ENCODE peak calls at places on chromosomes 7 and 10, in six cellular contexts. T is GM23248, Q is GM23338, K is neural progenitor cell, H is OCI-LY7, B is HCT116. W is an unnamed sample.

GRCh38 chr7:95132500-95132899 is 191.8 kb downstream of the PON1 start:
- DNase-seq in T (no peak), Q (no peak), K (no peak), H (no peak), B (no peak), W (no peak)

GRCh38 chr7:29019275-29019820 is 61.2 kb upstream of the TRIL start:
- DNase-seq in T (peak; percentile 40), Q (no peak), K (no peak), H (no peak), B (no peak), W (no peak)

GRCh38 chr7:121941836-121942235 is 68.9 kb downstream of the PTPRZ1 start:
- DNase-seq in T (no peak), Q (no peak), K (no peak), H (no peak), B (no peak), W (no peak)

GRCh38 chr10:101897633-101898032 is 54.0 kb upstream of the KCNIP2 start:
- DNase-seq in T (peak; percentile 30), Q (no peak), K (no peak), H (no peak), B (no peak), W (peak; percentile 34)

GRCh38 chr10:79274279-79275104 is 72.8 kb upstream of the PPIF start:
- DNase-seq in T (peak; percentile 86), Q (no peak), K (no peak), H (no peak), B (no peak), W (peak; percentile 42)

GRCh38 chr7:47438411-47439029 is 143.4 kb downstream of the TNS3 start:
- DNase-seq in T (no peak), Q (no peak), K (no peak), H (no peak), B (no peak), W (no peak)

GRCh38 chr10:118373786-118374185 is 31.7 kb upstream of the FAM204A start:
- DNase-seq in T (peak; percentile 78), Q (no peak), K (no peak), H (no peak), B (no peak), W (no peak)

GRCh38 chr10:133166828-133167692 is 7.0 kb downstream of the KNDC1 start:
- DNase-seq in T (no peak), Q (no peak), K (no peak), H (no peak), B (no peak), W (no peak)

GRCh38 chr10:87847550-87847949 is 15.8 kb downstream of the KLLN start:
- DNase-seq in T (peak; percentile 79), Q (no peak), K (no peak), H (no peak), B (no peak), W (no peak)

GRCh38 chr7:73742753-73743641 is 4.4 kb upstream of the ABHD11 start:
- DNase-seq in T (no peak), Q (peak; percentile 98), K (peak; percentile 96), H (peak; percentile 88), B (peak; percentile 96), W (peak; percentile 96)

GRCh38 chr10:9211228-9211627 is 1156.7 kb downstream of the GATA3 start:
- DNase-seq in T (peak; percentile 25), Q (peak; percentile 56), K (peak; percentile 4), H (no peak), B (no peak), W (no peak)

GRCh38 chr7:94420321-94420720 is 25.6 kb downstream of the COL1A2 start:
- DNase-seq in T (peak; percentile 46), Q (no peak), K (no peak), H (no peak), B (no peak), W (no peak)

GRCh38 chr7:90409667-90410066 is 6.4 kb downstream of the CLDN12 start:
- DNase-seq in T (no peak), Q (no peak), K (no peak), H (no peak), B (no peak), W (peak; percentile 18)

GRCh38 chr10:124179308-124180043 is 86.1 kb upstream of the CHST15 start:
- DNase-seq in T (no peak), Q (no peak), K (no peak), H (no peak), B (no peak), W (no peak)

GRCh38 chr10:124182088-124182541 is 88.7 kb upstream of the CHST15 start:
- DNase-seq in T (no peak), Q (no peak), K (no peak), H (no peak), B (no peak), W (no peak)

GRCh38 chr10:124181656-124182055 is 88.3 kb upstream of the CHST15 start:
- DNase-seq in T (no peak), Q (no peak), K (no peak), H (no peak), B (no peak), W (no peak)

GRCh38 chr10:124180044-124180745 is 86.8 kb upstream of the CHST15 start:
- DNase-seq in T (no peak), Q (no peak), K (no peak), H (no peak), B (no peak), W (no peak)

DNA sequence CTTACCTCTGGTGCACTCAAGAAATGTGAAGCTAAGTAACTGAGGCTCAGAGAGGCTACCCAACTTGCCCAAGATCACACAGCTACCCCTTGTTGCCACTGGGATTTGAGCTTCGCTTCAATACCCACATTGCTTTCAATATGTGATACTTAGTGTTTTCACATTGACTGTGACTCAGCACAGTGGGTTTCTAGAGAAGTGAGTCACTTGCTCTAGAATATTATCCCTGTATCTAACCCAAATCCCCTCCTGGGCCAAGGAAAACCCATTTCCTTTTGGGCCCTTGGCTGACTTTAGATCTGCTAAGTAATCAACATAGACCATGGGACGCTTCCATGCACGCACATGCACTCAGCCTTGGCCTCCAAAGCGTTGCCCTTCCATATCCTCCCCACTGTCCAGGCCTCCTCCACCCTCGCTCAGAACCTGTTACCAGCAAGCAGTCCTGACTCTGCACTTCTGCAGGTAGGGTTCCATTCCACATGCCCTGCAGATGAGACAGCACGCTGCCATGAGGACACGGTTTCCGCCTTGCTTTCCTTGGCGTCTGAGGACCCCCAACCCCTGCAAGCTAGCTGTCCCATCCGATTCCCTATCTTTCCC is 87.7 kb upstream of the CHST15 start:
- DNase-seq in T (no peak), Q (no peak), K (no peak), H (no peak), B (no peak), W (no peak)
- TF ChIP-seq EZH2phosphoT487 in T (no peak), Q (no peak), K (no peak), H (no peak), B (no peak), W (no peak)

GRCh38 chr10:75108684-75109458 is 2.6 kb upstream of the SAMD8 start:
- DNase-seq in T (peak; percentile 45), Q (peak; percentile 82), K (peak; percentile 65), H (peak; percentile 21), B (peak; percentile 27), W (peak; percentile 58)

GRCh38 chr10:75111906-75112703 is 649 bp downstream of the SAMD8 start:
- DNase-seq in T (peak; percentile 77), Q (peak; percentile 76), K (peak; percentile 80), H (peak; percentile 59), B (peak; percentile 1), W (peak; percentile 69)

GRCh38 chr10:75111367-75111905 is at the start of gene SAMD8:
- DNase-seq in T (peak; percentile 98), Q (peak; percentile 98), K (peak; percentile 98), H (peak; percentile 96), B (peak; percentile 86), W (peak; percentile 99)

GRCh38 chr10:75109459-75109778 is 2.0 kb upstream of the SAMD8 start:
- DNase-seq in T (no peak), Q (no peak), K (no peak), H (no peak), B (no peak), W (no peak)

DNA sequence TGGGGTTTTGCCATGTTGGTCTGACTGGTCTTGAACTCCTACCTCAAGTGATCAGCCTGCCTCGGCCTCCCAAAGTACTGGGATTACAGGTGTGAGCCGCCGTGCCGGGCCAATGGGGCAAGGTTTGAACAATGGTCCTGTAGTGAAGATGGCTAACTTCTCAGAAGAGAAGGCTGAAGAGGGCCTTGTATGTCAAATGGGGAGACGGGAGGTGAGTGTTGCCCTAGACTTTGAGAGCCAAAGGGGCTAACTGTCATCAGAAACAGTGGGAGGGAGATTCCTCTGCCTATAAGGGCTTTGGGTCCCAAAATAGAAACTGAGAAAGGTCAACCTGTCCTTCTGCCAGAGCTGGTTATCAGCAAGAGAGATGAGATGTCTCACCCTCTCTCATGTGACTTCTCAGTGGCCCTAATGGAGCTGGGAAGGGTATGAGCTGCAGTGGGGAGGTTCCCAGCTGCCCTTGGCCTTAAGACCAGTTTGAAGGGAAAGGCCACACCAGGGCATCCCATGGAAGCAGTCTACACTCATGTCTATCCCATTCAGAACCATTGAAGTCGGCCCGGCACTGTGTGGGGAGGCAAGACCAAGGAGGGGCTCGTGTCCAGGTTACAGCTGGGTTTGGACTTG is 1.3 kb upstream of the SAMD8 start:
- DNase-seq in T (no peak), Q (no peak), K (no peak), H (no peak), B (no peak), W (no peak)
- H3K4me2 ChIP-seq in T (no peak overlapping the region), Q (peak overlapping the region; percentile 87), K (no peak overlapping the region), H (peak overlapping the region; percentile 76), B (peak overlapping the region; percentile 86), W (peak overlapping the region; percentile 81)

GRCh38 chr7:138891446-138891810 is 89.8 kb downstream of the KIAA1549 start:
- DNase-seq in T (peak; percentile 62), Q (no peak), K (no peak), H (no peak), B (no peak), W (peak; percentile 35)

GRCh38 chr7:138893258-138893657 is 87.9 kb downstream of the KIAA1549 start:
- DNase-seq in T (no peak), Q (no peak), K (no peak), H (no peak), B (no peak), W (no peak)

GRCh38 chr7:138892016-138892630 is 89.1 kb downstream of the KIAA1549 start:
- DNase-seq in T (peak; percentile 43), Q (no peak), K (no peak), H (no peak), B (no peak), W (no peak)

GRCh38 chr7:138890782-138891445 is 90.3 kb downstream of the KIAA1549 start:
- DNase-seq in T (peak; percentile 93), Q (no peak), K (no peak), H (no peak), B (no peak), W (peak; percentile 49)

GRCh38 chr7:138892808-138893207 is 88.4 kb downstream of the KIAA1549 start:
- DNase-seq in T (no peak), Q (no peak), K (no peak), H (no peak), B (no peak), W (no peak)
- TF ChIP-seq EZH2phosphoT487 in T (no peak), Q (no peak), K (no peak), H (no peak), B (no peak), W (no peak)

GRCh38 chr7:35570926-35571325 is 124.0 kb downstream of the HERPUD2 start:
- DNase-seq in T (no peak), Q (no peak), K (no peak), H (no peak), B (no peak), W (no peak)
- H3K4me2 ChIP-seq in T (no peak overlapping the region), Q (no peak overlapping the region), K (no peak overlapping the region), H (peak overlapping the region; percentile 7), B (no peak overlapping the region), W (no peak overlapping the region)

GRCh38 chr7:158805414-158805813 is 23.9 kb downstream of the ESYT2 start:
- DNase-seq in T (no peak), Q (no peak), K (no peak), H (no peak), B (no peak), W (no peak)
- TF ChIP-seq EZH2phosphoT487 in T (no peak), Q (no peak), K (no peak), H (no peak), B (no peak), W (no peak)

GRCh38 chr7:2106506-2106905 is 126.2 kb downstream of the MAD1L1 start:
- DNase-seq in T (no peak), Q (no peak), K (no peak), H (no peak), B (no peak), W (no peak)
- H3K4me2 ChIP-seq in T (no peak overlapping the region), Q (no peak overlapping the region), K (peak overlapping the region; percentile 29), H (no peak overlapping the region), B (no peak overlapping the region), W (peak overlapping the region; percentile 16)

W was measured in hepatocyte.